ENCODE peak calls at places on chromosomes 5 and 9, in five cellular contexts. E is substantia nigra; L is fibroblast of gingiva; Z is naive thymus-derived CD8-positive, alpha-beta T cell; T is NCI-H2029. Q is an unnamed sample.

GRCh38 chr9:136591191-136591752 is 45.4 kb upstream of the NOTCH1 start:
- DNase-seq in E (no peak), T (no peak), L (no peak), Z (no peak), Q (no peak)

GRCh38 chr5:157312492-157312891 is 46.6 kb downstream of the CYFIP2 start:
- DNase-seq in T (no peak), Z (peak; percentile 76), L (peak; percentile 25), E (no peak), Q (no peak)

GRCh38 chr5:151585970-151586369 is 5.2 kb downstream of the FAT2 start:
- DNase-seq in L (peak; percentile 45), Z (no peak), T (no peak), E (no peak), Q (no peak)

GRCh38 chr5:1640276-1640898 is 116.6 kb upstream of the LPCAT1 start:
- DNase-seq in Z (no peak), L (no peak), E (no peak), T (no peak), Q (no peak)

GRCh38 chr9:86754581-86754980 is 192.7 kb downstream of the GAS1 start:
- DNase-seq in E (no peak), L (no peak), T (no peak), Z (no peak), Q (no peak)

GRCh38 chr9:91071185-91071990 is 269.8 kb downstream of the SYK start:
- DNase-seq in T (no peak), E (no peak), L (peak; percentile 72), Z (no peak), Q (no peak)

GRCh38 chr9:135030711-135031245 is 56.7 kb upstream of the OLFM1 start:
- DNase-seq in Z (no peak), T (no peak), L (no peak), E (no peak), Q (no peak)

GRCh38 chr9:74846771-74847170 is 41.0 kb downstream of the TRPM6 start:
- DNase-seq in E (no peak), Z (no peak), L (no peak), T (no peak), Q (no peak)

GRCh38 chr9:16824545-16825041 is 45.9 kb downstream of the BNC2 start:
- DNase-seq in E (no peak), L (no peak), T (no peak), Z (no peak), Q (no peak)

GRCh38 chr5:59500014-59500413 is 393.5 kb downstream of the PDE4D start:
- DNase-seq in L (no peak), E (no peak), Z (no peak), T (no peak), Q (no peak)

GRCh38 chr5:166330061-166330460 is 1961.4 kb upstream of the WWC1 start:
- DNase-seq in L (no peak), T (no peak), E (no peak), Z (no peak), Q (no peak)

GRCh38 chr5:80227979-80228596 is 27.8 kb downstream of the SERINC5 start:
- DNase-seq in L (no peak), E (no peak), T (no peak), Z (no peak), Q (no peak)

GRCh38 chr9:98807070-98807810 is at the start of gene GALNT12:
- DNase-seq in E (no peak), T (no peak), Z (peak; percentile 76), L (no peak), Q (no peak)

GRCh38 chr9:137025120-137025966 is 2.7 kb downstream of the ABCA2 start:
- DNase-seq in L (peak; percentile 29), E (peak; percentile 96), T (peak; percentile 89), Z (peak; percentile 76), Q (peak; percentile 86)

GRCh38 chr5:2801602-2802525 is 50.4 kb upstream of the IRX2 start:
- DNase-seq in Z (no peak), T (no peak), E (no peak), L (no peak), Q (no peak)

GRCh38 chr9:110801426-110801825 is 132.8 kb downstream of the MUSK start:
- DNase-seq in L (peak; percentile 47), Z (no peak), E (no peak), T (no peak), Q (no peak)

GRCh38 chr9:22157831-22158230 is 148.7 kb upstream of the CDKN2B start:
- DNase-seq in E (no peak), L (no peak), Z (no peak), T (no peak), Q (no peak)

GRCh38 chr9:131669234-131670172 is 70.4 kb downstream of the RAPGEF1 start:
- DNase-seq in E (no peak), Z (no peak), L (no peak), T (no peak), Q (peak; percentile 17)

GRCh38 chr9:110926828-110927227 is 111.4 kb downstream of the LPAR1 start:
- DNase-seq in L (no peak), Z (no peak), E (no peak), T (peak; percentile 69), Q (no peak)

GRCh38 chr5:154455585-154455984 is 9.8 kb downstream of the SAP30L start:
- DNase-seq in E (no peak), Z (no peak), L (no peak), T (no peak), Q (no peak)

GRCh38 chr5:17203329-17204132 is 13.9 kb upstream of the BASP1 start:
- DNase-seq in E (no peak), L (peak; percentile 79), T (peak; percentile 19), Z (no peak), Q (no peak)

GRCh38 chr5:45038366-45038987 is 229.7 kb downstream of the MRPS30 start:
- DNase-seq in T (peak; percentile 1), L (no peak), E (no peak), Z (no peak), Q (no peak)

GRCh38 chr5:98173334-98173733 is 600.1 kb upstream of the RGMB start:
- DNase-seq in Z (no peak), T (no peak), L (peak; percentile 9), E (no peak), Q (no peak)

GRCh38 chr9:14323969-14324366 is 10.0 kb upstream of the NFIB start:
- DNase-seq in Z (no peak), E (no peak), T (no peak), L (no peak), Q (no peak)

GRCh38 chr9:129146441-129146933 is 31.6 kb downstream of the IER5L start:
- DNase-seq in L (peak; percentile 56), E (no peak), T (no peak), Z (no peak), Q (no peak)

GRCh38 chr5:20266068-20266467 is 278.1 kb upstream of the CDH18 start:
- DNase-seq in T (no peak), L (no peak), Z (no peak), E (no peak), Q (no peak)

GRCh38 chr9:33843312-33843950 is 26.5 kb downstream of the UBE2R2 start:
- DNase-seq in L (no peak), E (no peak), T (no peak), Z (no peak), Q (no peak)

GRCh38 chr5:171581756-171582155 is 162.3 kb downstream of the FGF18 start:
- DNase-seq in Z (no peak), L (no peak), T (no peak), E (no peak), Q (no peak)

GRCh38 chr5:40551706-40552557 is 127.8 kb upstream of the PTGER4 start:
- DNase-seq in T (no peak), E (no peak), Z (no peak), L (peak; percentile 96), Q (no peak)

GRCh38 chr9:19445452-19445851 is 36.6 kb downstream of the ACER2 start:
- DNase-seq in T (no peak), L (no peak), Z (no peak), E (no peak), Q (no peak)

GRCh38 chr9:101718176-101718575 is 20.3 kb downstream of the GRIN3A start:
- DNase-seq in E (no peak), L (no peak), T (no peak), Z (no peak), Q (no peak)

GRCh38 chr9:113886471-113886870 is 10.4 kb downstream of the ZNF618 start:
- DNase-seq in T (no peak), Z (no peak), E (no peak), L (no peak), Q (no peak)

GRCh38 chr5:14428302-14429081 is 153.1 kb upstream of the OTULINL start:
- DNase-seq in L (no peak), T (no peak), E (no peak), Z (no peak), Q (peak; percentile 71)

GRCh38 chr5:91020065-91020800 is 362.9 kb downstream of the ARRDC3 start:
- DNase-seq in Z (no peak), E (no peak), T (no peak), L (peak; percentile 34), Q (no peak)

GRCh38 chr5:40385544-40385943 is 294.2 kb upstream of the PTGER4 start:
- DNase-seq in T (no peak), L (no peak), E (no peak), Z (no peak), Q (no peak)